ENCODE peak calls at places on chromosomes 11 and 22, in ten cellular contexts. N is anterior cingulate cortex; T is NCI-H1930; S is cardiac muscle cell; H is stimulated activated CD8-positive, alpha-beta memory T cell treated with anti-CD3 and anti-CD28 coated beads, Interleukin-15, amount 100 ng/mL, for 1 hour; Z is NCI-H774; F is NCI-H2081 treated with DMSO at 0.1 percent for 48 hours; W is GM06990; Q is pulmonary artery endothelial cell; V is NCI-H460. P is an unnamed sample.

GRCh38 chr11:26243426-26243825 is 88.5 kb upstream of the ANO3 start:
- DNase-seq in N (no peak), T (no peak), S (no peak), H (no peak), Z (no peak), F (no peak), W (no peak), Q (no peak), V (no peak), P (no peak)

GRCh38 chr11:103878646-103879045 is 157.8 kb upstream of the DDI1 start:
- DNase-seq in N (no peak), T (no peak), S (no peak), H (no peak), Z (no peak), F (no peak), W (no peak), Q (no peak), V (no peak), P (no peak)

GRCh38 chr22:35115515-35115914 is 49.6 kb downstream of the ISX start:
- DNase-seq in N (no peak), T (no peak), S (no peak), H (no peak), Z (no peak), F (no peak), W (no peak), Q (no peak), V (no peak), P (no peak)

GRCh38 chr11:2929511-2929879 is 275 bp upstream of the PHLDA2 start:
- DNase-seq in N (no peak), T (no peak), S (peak; percentile 76), H (no peak), Z (no peak), F (no peak), W (no peak), Q (no peak), V (peak; percentile 54), P (no peak)

GRCh38 chr11:133338588-133338987 is 193.7 kb downstream of the OPCML start:
- DNase-seq in N (no peak), T (no peak), S (no peak), H (no peak), Z (no peak), F (no peak), W (no peak), Q (no peak), V (no peak), P (no peak)

GRCh38 chr11:30445056-30445455 is 122.2 kb downstream of the ARL14EP start:
- DNase-seq in N (no peak), T (no peak), S (no peak), H (no peak), Z (no peak), F (no peak), W (no peak), Q (no peak), V (no peak), P (no peak)

GRCh38 chr11:77036398-77036797 is 2.2 kb downstream of the B3GNT6 start:
- DNase-seq in N (no peak), T (no peak), S (no peak), H (no peak), Z (peak; percentile 47), F (no peak), W (no peak), Q (no peak), V (no peak), P (no peak)

GRCh38 chr11:79121351-79121750 is 319.5 kb downstream of the TENM4 start:
- DNase-seq in N (no peak), T (no peak), S (no peak), H (no peak), Z (no peak), F (no peak), W (no peak), Q (no peak), V (no peak), P (no peak)

GRCh38 chr11:82969811-82970210 is 68.3 kb downstream of the DDIAS start:
- DNase-seq in N (no peak), T (no peak), S (no peak), H (no peak), Z (no peak), F (no peak), W (peak; percentile 69), Q (no peak), V (no peak), P (no peak)

GRCh38 chr22:34462795-34463194 is 542.5 kb upstream of the LARGE1 start:
- DNase-seq in N (no peak), T (no peak), S (no peak), H (no peak), Z (no peak), F (no peak), W (no peak), Q (no peak), V (no peak), P (no peak)